ENCODE peak calls at places on chromosomes 5 and 9, in ten cellular contexts. F, D, B, G, C, V, I, W, M and T are unnamed samples.

GRCh38 chr5:54002183-54002770 is 308.1 kb downstream of the ARL15 start:
- DNase-seq in F (no peak), D (no peak), B (no peak), G (no peak), C (no peak), V (no peak), I (no peak), W (no peak), M (no peak), T (no peak)

GRCh38 chr5:67190856-67191255 is 5.7 kb downstream of the CD180 start:
- DNase-seq in F (no peak), D (no peak), B (no peak), G (no peak), C (no peak), V (no peak), I (peak; percentile 50), W (no peak), M (no peak), T (no peak)

GRCh38 chr5:18961234-18961633 is 1026.8 kb downstream of the CDH18 start:
- DNase-seq in F (no peak), D (no peak), B (no peak), G (no peak), C (no peak), V (no peak), I (no peak), W (no peak), M (no peak), T (no peak)

GRCh38 chr9:116174347-116174746 is 20.8 kb downstream of the PAPPA start:
- DNase-seq in F (no peak), D (no peak), B (no peak), G (no peak), C (no peak), V (no peak), I (no peak), W (no peak), M (no peak), T (no peak)

GRCh38 chr5:177374211-177374610 is 10.0 kb upstream of the SLC34A1 start:
- DNase-seq in F (no peak), D (no peak), B (no peak), G (no peak), C (no peak), V (no peak), I (no peak), W (no peak), M (no peak), T (no peak)

GRCh38 chr9:104984541-104984940 is 56.6 kb upstream of the ABCA1 start:
- DNase-seq in F (no peak), D (no peak), B (no peak), G (no peak), C (no peak), V (no peak), I (no peak), W (no peak), M (no peak), T (no peak)

GRCh38 chr5:90747175-90747574 is 188.6 kb downstream of the ADGRV1 start:
- DNase-seq in F (peak; percentile 68), D (no peak), B (no peak), G (no peak), C (no peak), V (no peak), I (no peak), W (no peak), M (no peak), T (no peak)

GRCh38 chr5:58135571-58136335 is 324.1 kb downstream of the PLK2 start:
- DNase-seq in F (peak; percentile 67), D (no peak), B (no peak), G (no peak), C (no peak), V (no peak), I (no peak), W (no peak), M (no peak), T (no peak)

GRCh38 chr5:36880761-36881160 is 4.2 kb downstream of the NIPBL start:
- DNase-seq in F (no peak), D (no peak), B (no peak), G (no peak), C (no peak), V (no peak), I (no peak), W (no peak), M (no peak), T (no peak)

GRCh38 chr9:71349218-71349617 is 227.8 kb upstream of the TRPM3 start:
- DNase-seq in F (peak; percentile 80), D (no peak), B (no peak), G (no peak), C (no peak), V (no peak), I (no peak), W (no peak), M (no peak), T (no peak)

GRCh38 chr9:85743290-85744128 is 1.8 kb upstream of the AGTPBP1 start:
- DNase-seq in F (peak; percentile 98), D (no peak), B (peak; percentile 56), G (no peak), C (no peak), V (peak; percentile 80), I (peak; percentile 50), W (no peak), M (peak; percentile 76), T (no peak)

GRCh38 chr9:73093740-73094379 is 57.8 kb upstream of the ANXA1 start:
- DNase-seq in F (peak; percentile 8), D (no peak), B (no peak), G (no peak), C (no peak), V (no peak), I (no peak), W (no peak), M (no peak), T (no peak)

GRCh38 chr9:95049761-95050160 is 267.7 kb downstream of the FANCC start:
- DNase-seq in F (no peak), D (no peak), B (no peak), G (no peak), C (no peak), V (no peak), I (no peak), W (no peak), M (no peak), T (no peak)

GRCh38 chr9:113711251-113711650 is 164.9 kb upstream of the ZNF618 start:
- DNase-seq in F (no peak), D (no peak), B (peak; percentile 6), G (no peak), C (no peak), V (no peak), I (no peak), W (no peak), M (no peak), T (no peak)
- H3K27ac ChIP-seq in F (no peak overlapping the region), D (no peak overlapping the region), B (no peak overlapping the region), G (no peak overlapping the region), C (no peak overlapping the region), V (no peak overlapping the region), I (no peak overlapping the region), W (no peak overlapping the region), M (no peak overlapping the region), T (no peak overlapping the region)

DNA sequence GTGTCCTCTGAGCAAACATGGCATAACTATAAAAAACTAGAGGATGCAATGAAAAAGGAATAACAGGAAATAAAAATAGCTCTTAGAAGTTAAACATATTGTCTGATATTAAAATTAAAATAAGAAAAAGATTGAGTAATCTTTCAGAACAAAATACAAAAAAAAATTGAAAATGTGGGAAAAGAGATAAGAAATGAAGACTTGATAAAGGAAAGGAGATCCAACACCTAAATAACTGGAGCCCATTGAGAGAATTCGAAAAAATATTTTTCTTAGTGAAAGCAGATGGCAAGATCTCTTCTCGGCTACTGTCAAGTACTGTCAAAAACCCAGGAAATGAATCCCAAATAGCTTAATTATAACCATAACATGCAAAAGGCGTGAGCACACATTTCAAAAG is 24.9 kb downstream of the LIFR start:
- DNase-seq in F (no peak), D (no peak), B (no peak), G (no peak), C (no peak), V (no peak), I (no peak), W (no peak), M (no peak), T (no peak)
- H3K4me1 ChIP-seq in F (no peaks in the 10 kb centered on the region), D (no peaks in the 10 kb centered on the region), B (no peaks in the 10 kb centered on the region), G (no peaks in the 10 kb centered on the region), C (no peaks in the 10 kb centered on the region), V (peaks cover 53% of the 10 kb centered on the region), I (peaks cover 25% of the 10 kb centered on the region), W (peaks cover 11% of the 10 kb centered on the region), M (no peaks in the 10 kb centered on the region), T (no peaks in the 10 kb centered on the region)

GRCh38 chr5:151463137-151464029 is 16.0 kb downstream of the SLC36A1 start:
- DNase-seq in F (no peak), D (no peak), B (peak; percentile 44), G (no peak), C (no peak), V (no peak), I (peak; percentile 79), W (no peak), M (no peak), T (no peak)
- H3K36me3 ChIP-seq in F (peaks cover 6% of the 10 kb centered on the region), D (peaks cover 8% of the 10 kb centered on the region), B (no peaks in the 10 kb centered on the region), G (peaks cover 31% of the 10 kb centered on the region), C (peaks cover 50% of the 10 kb centered on the region), V (peaks cover 49% of the 10 kb centered on the region), I (no peaks in the 10 kb centered on the region), W (no peaks in the 10 kb centered on the region), M (peaks cover 92% of the 10 kb centered on the region), T (peaks cover 27% of the 10 kb centered on the region)

GRCh38 chr5:127028822-127029457 is 1.4 kb downstream of the MARCHF3 start:
- DNase-seq in F (peak; percentile 8), D (no peak), B (peak; percentile 73), G (peak; percentile 5), C (no peak), V (peak; percentile 50), I (no peak), W (peak; percentile 19), M (no peak), T (no peak)

GRCh38 chr5:127031863-127032232 is 1.5 kb upstream of the MARCHF3 start:
- DNase-seq in F (no peak), D (no peak), B (no peak), G (no peak), C (no peak), V (no peak), I (no peak), W (no peak), M (no peak), T (no peak)

GRCh38 chr5:127029513-127030258 is 672 bp downstream of the MARCHF3 start:
- DNase-seq in F (peak; percentile 59), D (peak; percentile 25), B (peak; percentile 77), G (peak; percentile 18), C (peak; percentile 28), V (peak; percentile 70), I (peak; percentile 88), W (peak; percentile 50), M (peak; percentile 90), T (no peak)

GRCh38 chr5:127030259-127031146 is at the start of gene MARCHF3:
- DNase-seq in F (peak; percentile 95), D (peak; percentile 94), B (peak; percentile 96), G (peak; percentile 96), C (peak; percentile 92), V (peak; percentile 97), I (peak; percentile 96), W (peak; percentile 95), M (peak; percentile 99), T (no peak)

GRCh38 chr5:127031147-127031862 is 947 bp upstream of the MARCHF3 start:
- DNase-seq in F (peak; percentile 7), D (no peak), B (no peak), G (peak; percentile 12), C (peak; percentile 19), V (peak; percentile 61), I (peak; percentile 62), W (no peak), M (peak; percentile 86), T (no peak)
- H3K27ac ChIP-seq in F (peak overlapping the region; percentile 50), D (peak overlapping the region; percentile 38), B (peak overlapping the region; percentile 94), G (peak overlapping the region; percentile 78), C (peak overlapping the region; percentile 67), V (peak overlapping the region; percentile 88), I (peak overlapping the region; percentile 23), W (peak overlapping the region; percentile 84), M (peak overlapping the region; percentile 54), T (no peak overlapping the region)

GRCh38 chr9:124256517-124257069 is 1.2 kb upstream of the NEK6 start:
- DNase-seq in F (peak; percentile 97), D (no peak), B (no peak), G (no peak), C (no peak), V (peak; percentile 45), I (no peak), W (no peak), M (peak; percentile 60), T (no peak)
- H3K4me1 ChIP-seq in F (peaks cover 27% of the 10 kb centered on the region), D (peaks cover 21% of the 10 kb centered on the region), B (peaks cover 16% of the 10 kb centered on the region), G (peaks cover 4% of the 10 kb centered on the region), C (peaks cover 17% of the 10 kb centered on the region), V (peaks cover 22% of the 10 kb centered on the region), I (peaks cover 24% of the 10 kb centered on the region), W (peaks cover 17% of the 10 kb centered on the region), M (peaks cover 19% of the 10 kb centered on the region), T (no peaks in the 10 kb centered on the region)